ENCODE peak calls at places on chromosomes 4 and X, in eight cellular contexts. J, W, C, H, G, Z, K and A are unnamed samples.

GRCh38 chr4:4887426-4887825 is 28.0 kb downstream of the MSX1 start:
- DNase-seq in W (no peak), G (no peak), Z (no peak), C (no peak), J (no peak), K (no peak), H (no peak), A (no peak)

GRCh38 chr4:77146426-77147399 is 10.3 kb upstream of the CCNG2 start:
- DNase-seq in G (peak), C (no peak), H (no peak), J (no peak), K (peak), Z (peak), W (no peak), A (no peak)

GRCh38 chr4:147733614-147734344 is 1.9 kb downstream of the ARHGAP10 start:
- DNase-seq in C (no peak), H (no peak), G (no peak), J (peak), K (no peak), Z (peak), W (no peak), A (no peak)

GRCh38 chrX:71166461-71166860 is 21.8 kb downstream of the NLGN3 start:
- DNase-seq in C (no peak), W (no peak), J (no peak), G (no peak), K (no peak), H (no peak), Z (no peak), A (no peak)

GRCh38 chrX:107559506-107559905 is 68.8 kb upstream of the PRPS1 start:
- DNase-seq in K (no peak), Z (peak), W (no peak), J (no peak), C (no peak), G (no peak), H (no peak), A (no peak)

GRCh38 chr4:16636911-16637630 is 261.4 kb downstream of the LDB2 start:
- DNase-seq in J (no peak), C (no peak), G (no peak), Z (peak), H (no peak), W (no peak), K (no peak), A (no peak)

GRCh38 chr4:80097395-80098177 is 24.6 kb upstream of the ANTXR2 start:
- DNase-seq in W (no peak), C (no peak), H (no peak), K (no peak), J (peak), G (no peak), Z (peak), A (no peak)

GRCh38 chr4:88630756-88631155 is 38.5 kb downstream of the HERC3 start:
- DNase-seq in G (no peak), W (no peak), H (no peak), K (no peak), J (peak), C (no peak), Z (peak), A (no peak)

GRCh38 chr4:103098331-103098730 is 1.3 kb downstream of the BDH2 start:
- DNase-seq in Z (no peak), H (no peak), K (no peak), J (no peak), G (no peak), C (no peak), W (no peak), A (no peak)

GRCh38 chrX:117987376-117987775 is 129.2 kb downstream of the KLHL13 start:
- DNase-seq in J (no peak), G (no peak), H (no peak), K (no peak), W (no peak), C (no peak), Z (peak), A (no peak)

GRCh38 chrX:134172588-134173259 is 64.3 kb upstream of the CCDC160 start:
- DNase-seq in G (peak), H (no peak), J (peak), K (no peak), W (peak), Z (no peak), C (peak), A (peak)

GRCh38 chr4:6169239-6169638 is 31.1 kb downstream of the JAKMIP1 start:
- DNase-seq in Z (no peak), H (no peak), W (no peak), K (no peak), C (no peak), G (no peak), J (no peak), A (no peak)

GRCh38 chr4:17418010-17418409 is 93.9 kb downstream of the QDPR start:
- DNase-seq in H (no peak), J (no peak), G (no peak), Z (no peak), K (no peak), C (no peak), W (no peak), A (no peak)

GRCh38 chrX:67351411-67351810 is 192.4 kb upstream of the AR start:
- DNase-seq in K (no peak), G (no peak), W (no peak), Z (no peak), C (no peak), J (no peak), H (no peak), A (no peak)

GRCh38 chr4:48899950-48900349 is 6.6 kb downstream of the OCIAD2 start:
- DNase-seq in K (peak), J (peak), C (no peak), G (no peak), H (no peak), Z (peak), W (no peak), A (no peak)

GRCh38 chr4:136992032-136992431 is 540.3 kb downstream of the PCDH18 start:
- DNase-seq in G (no peak), K (no peak), H (no peak), C (no peak), J (no peak), Z (no peak), W (no peak), A (no peak)

GRCh38 chr4:15725608-15726007 is 22.7 kb downstream of the BST1 start:
- DNase-seq in C (no peak), Z (no peak), G (no peak), W (no peak), K (no peak), H (no peak), J (no peak), A (no peak)

GRCh38 chr4:42149004-42149403 is 3.5 kb downstream of the BEND4 start:
- DNase-seq in G (no peak), H (no peak), W (no peak), K (no peak), J (no peak), C (no peak), Z (no peak), A (no peak)

GRCh38 chr4:163693211-163693610 is 198.7 kb downstream of the TMA16 start:
- DNase-seq in K (no peak), H (no peak), G (no peak), Z (peak), W (no peak), J (peak), C (no peak), A (no peak)

GRCh38 chr4:150012851-150013360 is 65.3 kb upstream of the DCLK2 start:
- DNase-seq in W (no peak), C (no peak), K (no peak), H (no peak), G (no peak), J (no peak), Z (no peak), A (no peak)

GRCh38 chr4:119040711-119041185 is 94.9 kb upstream of the MYOZ2 start:
- DNase-seq in C (no peak), K (no peak), G (no peak), J (peak), H (no peak), Z (peak), W (no peak), A (peak)

GRCh38 chr4:140448162-140448561 is 20.7 kb upstream of the CLGN start:
- DNase-seq in C (no peak), H (no peak), Z (no peak), G (no peak), W (no peak), J (no peak), K (no peak), A (no peak)

GRCh38 chr4:128831526-128832252 is 22.2 kb downstream of the JADE1 start:
- DNase-seq in J (peak), K (no peak), G (no peak), H (no peak), C (no peak), Z (peak), W (no peak), A (peak)

GRCh38 chr4:113901994-113902787 is 77.3 kb downstream of the ARSJ start:
- DNase-seq in Z (no peak), W (no peak), C (peak), K (no peak), H (no peak), J (no peak), G (peak), A (no peak)

GRCh38 chrX:106952988-106953387 is 32.8 kb downstream of the CLDN2 start:
- DNase-seq in W (no peak), H (no peak), K (no peak), C (no peak), J (no peak), Z (peak), G (no peak), A (peak)

GRCh38 chrX:134460005-134460860 is at the start of gene HPRT1:
- DNase-seq in J (peak), W (peak), K (peak), Z (peak), C (peak), G (peak), H (peak), A (peak)

GRCh38 chr4:37970702-37971101 is 10.5 kb downstream of the PTTG2 start:
- DNase-seq in G (peak), K (peak), W (peak), H (no peak), J (peak), Z (peak), C (peak), A (no peak)

GRCh38 chrX:150225756-150226155 is 137.4 kb upstream of the MAMLD1 start:
- DNase-seq in K (no peak), Z (no peak), G (no peak), J (no peak), W (no peak), C (no peak), H (no peak), A (no peak)

GRCh38 chr4:21699437-21699836 is 249.1 kb downstream of the KCNIP4 start:
- DNase-seq in W (no peak), H (no peak), C (no peak), Z (no peak), K (no peak), G (no peak), J (no peak), A (no peak)

GRCh38 chr4:179447308-179447707 is 2005.1 kb upstream of the AGA start:
- DNase-seq in W (no peak), G (no peak), C (no peak), Z (peak), H (no peak), K (no peak), J (peak), A (peak)

GRCh38 chrX:27435031-27435430 is 28.1 kb downstream of the PPP4R3C start:
- DNase-seq in G (no peak), J (no peak), W (no peak), Z (no peak), H (no peak), K (no peak), C (no peak), A (no peak)